ENCODE peak calls at places on chromosomes 2 and 18, in five cellular contexts. H, K, P, J and L are unnamed samples.

GRCh38 chr2:106956416-106956815 is 70.4 kb upstream of the ST6GAL2 start:
- DNase-seq in H (no peak), J (no peak), K (no peak), P (no peak), L (no peak)

GRCh38 chr18:10488022-10488421 is 33.6 kb downstream of the APCDD1 start:
- DNase-seq in K (no peak), J (no peak), P (no peak), H (no peak), L (no peak)

GRCh38 chr2:96321230-96322103 is 3.6 kb upstream of the ITPRIPL1 start:
- DNase-seq in K (peak; percentile 48), H (peak; percentile 85), P (no peak), J (peak; percentile 55), L (no peak)

GRCh38 chr18:48975817-48976649 is 25.3 kb upstream of the SMAD7 start:
- DNase-seq in H (peak; percentile 68), P (peak; percentile 37), K (no peak), J (peak; percentile 92), L (peak; percentile 73)

GRCh38 chr2:45130758-45131157 is 121.5 kb upstream of the SIX2 start:
- DNase-seq in P (no peak), H (no peak), J (no peak), K (no peak), L (no peak)

GRCh38 chr18:24397131-24397693 is 412 bp downstream of the OSBPL1A start:
- DNase-seq in H (no peak), K (peak; percentile 48), P (peak; percentile 50), J (no peak), L (peak; percentile 86)

GRCh38 chr2:113298176-113298575 is 19.5 kb upstream of the PAX8 start:
- DNase-seq in K (no peak), J (no peak), H (no peak), P (no peak), L (no peak)

GRCh38 chr2:232139786-232140562 is 178.5 kb downstream of the DIS3L2 start:
- DNase-seq in K (no peak), P (no peak), J (no peak), H (no peak), L (no peak)

GRCh38 chr2:70891572-70892356 is 43.9 kb upstream of the ATP6V1B1 start:
- DNase-seq in P (no peak), H (no peak), K (no peak), J (no peak), L (no peak)